ENCODE peak calls at places on chromosomes 1 and 21, in six cellular contexts. M, P, W, Y, F and Q are unnamed samples.

GRCh38 chr1:30087465-30087864 is 635.9 kb downstream of the MATN1 start:
- DNase-seq in P (no peak), M (no peak), Y (no peak), W (no peak), F (peak; percentile 7), Q (no peak)

GRCh38 chr1:43552813-43553212 is 22.1 kb downstream of the PTPRF start:
- DNase-seq in P (peak; percentile 54), W (no peak), M (no peak), Y (no peak), F (no peak), Q (no peak)

GRCh38 chr1:32413507-32414185 is 19.4 kb upstream of the BSDC1 start:
- DNase-seq in M (peak; percentile 33), F (peak; percentile 91), Y (peak; percentile 28), W (no peak), P (peak; percentile 58), Q (peak; percentile 64)

GRCh38 chr1:243507001-243507671 is 251.3 kb downstream of the SDCCAG8 start:
- DNase-seq in F (no peak), P (no peak), M (no peak), W (no peak), Y (no peak), Q (no peak)

GRCh38 chr21:33041981-33042380 is 16.2 kb downstream of the OLIG2 start:
- DNase-seq in P (no peak), M (no peak), W (no peak), F (no peak), Y (no peak), Q (no peak)

GRCh38 chr21:15001773-15002647 is 62.8 kb downstream of the NRIP1 start:
- DNase-seq in M (no peak), W (no peak), P (no peak), Y (no peak), F (no peak), Q (no peak)

GRCh38 chr1:205351984-205352713 is 4.6 kb downstream of the KLHDC8A start:
- DNase-seq in P (no peak), W (peak; percentile 87), F (no peak), M (no peak), Y (no peak), Q (no peak)

GRCh38 chr1:237737448-237737847 is 153.3 kb downstream of the ZP4 start:
- DNase-seq in Y (no peak), F (no peak), W (no peak), M (no peak), P (no peak), Q (no peak)

GRCh38 chr1:51875836-51876235 is 2.7 kb downstream of the NRDC start:
- DNase-seq in M (no peak), Y (no peak), P (no peak), F (no peak), W (no peak), Q (no peak)

GRCh38 chr1:72620453-72620852 is 338.1 kb upstream of the NEGR1 start:
- DNase-seq in P (no peak), M (no peak), F (no peak), Y (no peak), W (no peak), Q (no peak)

GRCh38 chr1:39733161-39733560 is 5.5 kb upstream of the PPIE start:
- DNase-seq in P (no peak), Y (no peak), F (no peak), M (no peak), W (no peak), Q (no peak)

GRCh38 chr1:160665330-160666078 is 18.7 kb upstream of the SLAMF1 start:
- DNase-seq in Y (no peak), P (peak; percentile 43), W (no peak), M (no peak), F (peak; percentile 25), Q (peak; percentile 65)

GRCh38 chr1:156901966-156902922 is 8.7 kb downstream of the PEAR1 start:
- DNase-seq in M (no peak), P (no peak), F (no peak), W (no peak), Y (no peak), Q (no peak)

GRCh38 chr1:154420172-154420571 is 15.0 kb downstream of the IL6R start:
- DNase-seq in W (no peak), P (peak; percentile 84), F (no peak), M (peak; percentile 92), Y (no peak), Q (peak; percentile 86)

GRCh38 chr1:12249181-12249580 is 19.4 kb downstream of the VPS13D start:
- DNase-seq in F (no peak), Y (no peak), M (peak; percentile 55), W (no peak), P (no peak), Q (no peak)

GRCh38 chr1:28087614-28088167 is 719 bp downstream of the EYA3 start:
- DNase-seq in F (peak; percentile 74), W (no peak), M (no peak), P (no peak), Y (no peak), Q (no peak)

GRCh38 chr1:228006034-228006792 is 585 bp upstream of the WNT3A start:
- DNase-seq in W (no peak), Y (no peak), M (no peak), F (no peak), P (no peak), Q (peak; percentile 43)

GRCh38 chr1:158180741-158181576 is at the start of gene CD1D:
- DNase-seq in F (peak; percentile 66), Y (no peak), P (peak; percentile 45), M (no peak), W (no peak), Q (no peak)

GRCh38 chr1:63874278-63874880 is 100.6 kb downstream of the ROR1 start:
- DNase-seq in W (no peak), M (no peak), Y (no peak), P (no peak), F (no peak), Q (no peak)

GRCh38 chr1:12499574-12500245 is 118.3 kb downstream of the DHRS3 start:
- DNase-seq in W (no peak), F (no peak), M (no peak), Y (no peak), P (no peak), Q (no peak)

GRCh38 chr1:203463469-203464062 is 12.0 kb upstream of the PRELP start:
- DNase-seq in P (no peak), M (peak; percentile 25), Y (no peak), W (no peak), F (peak; percentile 35), Q (no peak)

GRCh38 chr1:78441921-78442320 is 48.9 kb upstream of the PTGFR start:
- DNase-seq in Y (no peak), M (no peak), P (no peak), W (no peak), F (no peak), Q (no peak)

GRCh38 chr1:247421074-247421473 is 5.1 kb downstream of the NLRP3 start:
- DNase-seq in Y (no peak), F (no peak), M (no peak), W (no peak), P (no peak), Q (no peak)

GRCh38 chr1:232454487-232454886 is 175.4 kb downstream of the SIPA1L2 start:
- DNase-seq in Y (no peak), M (no peak), F (no peak), P (no peak), W (no peak), Q (no peak)

GRCh38 chr1:43520100-43520828 is 10.4 kb upstream of the PTPRF start:
- DNase-seq in M (no peak), W (no peak), F (no peak), P (no peak), Y (no peak), Q (no peak)

GRCh38 chr21:29170935-29171334 is 40.5 kb downstream of the MAP3K7CL start:
- DNase-seq in P (no peak), M (no peak), Y (no peak), W (no peak), F (no peak), Q (no peak)

GRCh38 chr1:50348449-50349241 is 74.6 kb downstream of the DMRTA2 start:
- DNase-seq in P (peak; percentile 36), W (peak; percentile 70), M (peak; percentile 56), F (peak; percentile 67), Y (peak; percentile 35), Q (no peak)

GRCh38 chr21:39189857-39190604 is 6.8 kb upstream of the PSMG1 start:
- DNase-seq in M (peak; percentile 36), W (no peak), Y (no peak), P (no peak), F (no peak), Q (no peak)

GRCh38 chr1:232183266-232183800 is 446.6 kb downstream of the SIPA1L2 start:
- DNase-seq in F (no peak), Y (no peak), M (no peak), P (no peak), W (no peak), Q (no peak)

GRCh38 chr1:18907914-18908845 is 5.8 kb upstream of the ALDH4A1 start:
- DNase-seq in W (no peak), P (no peak), F (peak; percentile 39), Y (no peak), M (no peak), Q (no peak)

GRCh38 chr1:32761253-32761877 is 55.8 kb downstream of the YARS1 start:
- DNase-seq in Y (no peak), W (no peak), M (peak; percentile 45), P (no peak), F (no peak), Q (no peak)

GRCh38 chr1:155913969-155914757 is 3.0 kb upstream of the RIT1 start:
- DNase-seq in M (no peak), Y (no peak), P (no peak), F (no peak), W (no peak), Q (no peak)

GRCh38 chr1:26696645-26697440 is 1.0 kb downstream of the ARID1A start:
- DNase-seq in M (no peak), Y (no peak), P (peak; percentile 40), W (no peak), F (peak; percentile 72), Q (peak; percentile 64)

GRCh38 chr1:61238371-61238689 is 156.0 kb downstream of the NFIA start:
- DNase-seq in P (no peak), F (no peak), Y (no peak), W (no peak), M (no peak), Q (no peak)